ENCODE peak calls at places on chromosomes 16 and 17, in nine cellular contexts. I is mammary epithelial cell, V is lower leg skin, P is OCI-LY7, A is spleen, M is HFF-Myc, E is pancreas, G is RWPE2, F is uterus. H is an unnamed sample.

GRCh38 chr17:10102817-10103216 is 95.6 kb downstream of the GAS7 start:
- DNase-seq in F (no peak), A (no peak), G (no peak), E (no peak), M (no peak), P (no peak), V (no peak), I (no peak), H (no peak)

GRCh38 chr17:10812674-10813073 is 8.8 kb upstream of the TMEM238L start:
- DNase-seq in V (no peak), M (no peak), G (no peak), F (no peak), E (peak), A (no peak), I (no peak), P (no peak), H (no peak)

GRCh38 chr16:88956546-88957455 is 20.2 kb downstream of the CBFA2T3 start:
- DNase-seq in M (no peak), A (peak), F (no peak), I (no peak), V (no peak), G (no peak), E (no peak), P (no peak), H (no peak)

GRCh38 chr16:67608367-67608766 is 36.6 kb upstream of the CARMIL2 start:
- DNase-seq in E (no peak), F (no peak), I (no peak), M (no peak), V (no peak), G (no peak), A (no peak), P (no peak), H (no peak)

GRCh38 chr16:29806641-29807425 is 504 bp downstream of the MAZ start:
- DNase-seq in V (no peak), P (peak), E (peak), A (peak), G (no peak), M (no peak), I (peak), F (peak), H (no peak)

GRCh38 chr16:63361032-63361624 is 1324.9 kb upstream of the CDH8 start:
- DNase-seq in V (no peak), F (no peak), M (peak), E (no peak), A (no peak), P (peak), G (no peak), I (peak), H (peak)

GRCh38 chr17:64077409-64077808 is 52.5 kb downstream of the ERN1 start:
- DNase-seq in I (no peak), V (no peak), F (no peak), P (no peak), E (no peak), G (no peak), A (peak), M (no peak), H (peak)

GRCh38 chr16:27799866-27800265 is 249.9 kb downstream of the KATNIP start:
- DNase-seq in E (no peak), V (no peak), M (no peak), G (no peak), P (no peak), F (no peak), I (no peak), A (no peak), H (no peak)

GRCh38 chr16:2953706-2954105 is 10.4 kb upstream of the KREMEN2 start:
- DNase-seq in V (no peak), M (no peak), I (no peak), G (no peak), P (peak), F (no peak), A (peak), E (peak), H (no peak)

GRCh38 chr16:30837904-30838303 is 50.9 kb upstream of the ZNF629 start:
- DNase-seq in P (no peak), V (no peak), G (no peak), E (no peak), I (peak), F (no peak), A (no peak), M (no peak), H (no peak)

GRCh38 chr17:41334899-41335298 is 15.7 kb downstream of the KRT33A start:
- DNase-seq in I (no peak), G (no peak), E (no peak), P (no peak), F (no peak), A (no peak), M (no peak), V (no peak), H (no peak)

GRCh38 chr17:31499771-31500554 is 108.5 kb downstream of the RAB11FIP4 start:
- DNase-seq in A (peak), M (no peak), P (no peak), G (no peak), F (no peak), E (no peak), V (no peak), I (peak), H (peak)

GRCh38 chr17:74862108-74862901 is 2.6 kb upstream of the GRIN2C start:
- DNase-seq in M (no peak), P (peak), F (peak), I (no peak), V (no peak), G (no peak), A (peak), E (peak), H (peak)

GRCh38 chr17:49241040-49241439 is 10.5 kb upstream of the PHOSPHO1 start:
- DNase-seq in I (no peak), A (no peak), F (no peak), P (no peak), M (no peak), E (no peak), G (no peak), V (no peak), H (no peak)

GRCh38 chr17:40322417-40323315 is 13.7 kb downstream of the RARA start:
- DNase-seq in M (no peak), A (peak), I (peak), V (no peak), E (peak), G (peak), P (peak), F (peak), H (no peak)

GRCh38 chr16:57530104-57530522 is 6.3 kb downstream of the CCDC102A start:
- DNase-seq in G (peak), M (peak), F (peak), V (no peak), A (peak), P (peak), I (no peak), E (no peak), H (peak)

GRCh38 chr16:19882186-19882585 is 2.5 kb downstream of the GPRC5B start:
- DNase-seq in F (no peak), E (no peak), M (no peak), V (no peak), A (no peak), I (no peak), G (no peak), P (no peak), H (no peak)

GRCh38 chr16:7392206-7392605 is 59.6 kb downstream of the RBFOX1 start:
- DNase-seq in A (no peak), M (no peak), F (no peak), P (no peak), I (no peak), V (no peak), E (no peak), G (no peak), H (no peak)

GRCh38 chr16:57125969-57126368 is 33.6 kb downstream of the CPNE2 start:
- DNase-seq in I (no peak), V (no peak), F (no peak), P (no peak), G (no peak), M (no peak), E (no peak), A (no peak), H (no peak)

GRCh38 chr17:60594747-60595146 is 5.2 kb upstream of the PPM1D start:
- DNase-seq in V (no peak), A (no peak), P (no peak), G (no peak), M (no peak), E (no peak), I (no peak), F (no peak), H (no peak)

GRCh38 chr17:67448449-67448848 is 71.4 kb downstream of the PITPNC1 start:
- DNase-seq in M (no peak), V (no peak), P (no peak), E (no peak), G (no peak), I (no peak), F (no peak), A (no peak), H (no peak)

GRCh38 chr17:78616946-78617345 is 39.8 kb upstream of the DNAH17 start:
- DNase-seq in F (no peak), V (no peak), M (no peak), G (no peak), I (no peak), E (no peak), A (peak), P (no peak), H (no peak)

GRCh38 chr17:181213-182163 is at the start of gene DOC2B:
- DNase-seq in E (no peak), G (no peak), F (no peak), A (peak), P (no peak), I (peak), M (no peak), V (no peak), H (peak)
- H3K4me3 ChIP-seq in E (peak), G (no peak), F (no peak), A (peak), P (no peak), I (no peak), M (no peak), V (peak), H (no peak)

GRCh38 chr17:61715348-61715747 is 124.3 kb upstream of the NACA2 start:
- DNase-seq in F (no peak), M (no peak), P (no peak), G (no peak), I (no peak), A (no peak), V (no peak), E (no peak), H (no peak)

GRCh38 chr17:61717352-61717751 is 126.3 kb upstream of the NACA2 start:
- DNase-seq in A (no peak), F (no peak), V (no peak), G (no peak), E (no peak), M (no peak), P (no peak), I (no peak), H (no peak)

GRCh38 chr17:61716225-61716829 is 125.3 kb upstream of the NACA2 start:
- DNase-seq in V (no peak), E (no peak), G (no peak), P (no peak), A (no peak), I (no peak), M (no peak), F (no peak), H (no peak)

GRCh38 chr17:61720016-61720795 is 129.2 kb upstream of the NACA2 start:
- DNase-seq in V (no peak), P (no peak), I (no peak), A (no peak), M (no peak), F (no peak), E (no peak), G (no peak), H (peak)

DNA sequence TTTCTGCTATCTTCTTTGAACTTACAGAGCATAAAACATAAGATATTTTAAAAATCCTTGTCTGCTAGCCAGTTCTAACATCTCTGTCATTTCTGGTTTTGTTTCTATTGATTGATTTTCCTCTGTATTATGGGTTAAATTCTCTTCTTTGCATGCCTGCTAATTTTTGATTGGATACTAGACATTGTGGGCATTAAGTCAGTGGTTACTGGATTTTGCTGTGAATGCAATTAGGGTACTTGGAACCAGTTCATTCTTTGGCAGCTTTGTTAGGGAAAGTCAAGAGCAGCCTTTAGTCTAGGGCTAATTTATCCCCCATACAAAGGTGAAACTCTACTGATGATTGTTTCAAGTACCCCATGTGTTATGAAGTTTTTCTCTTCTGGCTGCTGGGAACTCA is 127.0 kb upstream of the NACA2 start:
- DNase-seq in G (no peak), P (no peak), V (no peak), I (no peak), A (no peak), E (no peak), M (no peak), F (no peak), H (no peak)
- TF ChIP-seq CTCF in G (no peak), P (no peak), V (no peak), I (no peak), A (no peak), E (no peak), M (no peak), F (no peak), H (no peak)

GRCh38 chr17:66300956-66301355 is 1.5 kb upstream of the PRKCA start:
- DNase-seq in G (no peak), F (no peak), P (no peak), A (no peak), I (no peak), M (no peak), E (no peak), V (no peak), H (no peak)
- H3K4me3 ChIP-seq in G (no peak), F (no peak), P (peak), A (no peak), I (no peak), M (peak), E (no peak), V (no peak), H (no peak)

DNA sequence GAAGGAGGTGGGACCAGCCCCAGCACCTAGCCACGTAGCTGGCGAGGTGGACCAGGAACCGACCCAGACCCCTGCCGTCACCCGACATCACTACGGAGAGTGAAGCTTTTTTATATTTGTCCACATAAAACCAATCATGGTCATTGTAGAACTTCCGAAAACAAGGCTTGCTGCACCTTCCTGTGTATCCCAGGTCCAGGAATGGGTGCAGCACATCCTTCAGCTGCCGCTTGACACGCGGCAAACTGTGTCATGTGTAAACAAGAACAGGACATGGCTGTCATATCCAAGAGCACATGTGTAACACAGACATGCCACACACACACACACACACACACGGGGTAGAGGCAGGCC is 1.4 kb downstream of the HBQ1 start:
- DNase-seq in G (no peak), E (no peak), I (peak), A (no peak), F (no peak), V (no peak), P (no peak), M (no peak), H (peak)
- TF ChIP-seq CTCF in G (peak), E (peak), I (no peak), A (no peak), F (no peak), V (no peak), P (peak), M (no peak), H (no peak)

GRCh38 chr17:2237960-2238359 is 65.6 kb downstream of the SMG6 start:
- DNase-seq in E (no peak), P (no peak), I (no peak), F (no peak), V (no peak), A (no peak), G (no peak), M (no peak), H (no peak)
- H3K4me3 ChIP-seq in E (no peak), P (no peak), I (no peak), F (no peak), V (no peak), A (no peak), G (no peak), M (no peak), H (no peak)

DNA sequence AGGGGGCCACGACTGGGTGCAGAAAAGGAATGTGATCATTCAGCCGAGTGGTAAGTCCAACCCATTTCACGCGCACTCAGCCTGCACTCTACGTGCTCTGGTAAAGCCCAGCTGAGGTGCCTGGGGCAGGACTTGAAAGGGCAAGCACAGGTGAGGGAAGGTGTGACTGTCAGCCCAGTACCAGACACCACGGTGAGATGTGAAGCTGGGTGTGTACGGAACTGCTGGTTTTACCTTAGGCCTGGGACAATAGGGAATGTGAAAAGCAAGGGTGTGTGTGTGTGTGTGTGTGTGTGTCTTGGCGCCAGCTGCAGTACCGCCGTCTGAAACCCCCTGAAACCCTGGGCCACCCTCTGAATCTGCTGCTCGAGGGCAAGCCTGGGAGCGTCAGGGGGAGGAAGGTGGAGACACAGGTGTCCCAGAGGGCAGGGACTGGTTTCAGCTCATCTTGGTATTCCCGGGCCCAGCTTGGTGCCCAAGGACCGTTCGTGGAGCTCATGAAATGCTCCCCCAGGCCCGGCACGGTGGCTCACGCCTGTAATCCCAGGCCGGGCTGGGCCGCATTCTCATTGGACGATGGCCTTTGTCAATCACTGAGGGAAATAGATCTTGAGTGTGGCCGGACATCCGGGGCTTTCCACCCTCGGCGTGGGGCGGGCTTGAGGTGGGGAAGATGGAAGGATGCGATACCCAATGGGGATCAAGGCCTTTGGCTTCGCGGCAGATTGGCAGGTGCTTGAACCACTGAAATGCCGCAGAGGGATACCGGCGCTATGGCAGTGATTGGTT is 27.8 kb upstream of the ST6GALNAC1 start:
- DNase-seq in V (peak), A (peak), F (peak), I (peak), P (peak), E (peak), M (peak), G (peak), H (peak)
- TF ChIP-seq CTCF in V (no peak), A (no peak), F (no peak), I (no peak), P (no peak), E (no peak), M (no peak), G (no peak), H (no peak)

H was measured in epithelial cell of esophagus.